ENCODE peak calls at places on chromosomes 3 and 15, in four cellular contexts. U is fibroblast of the aortic adventitia, C is left ventricle myocardium inferior, K is mammary epithelial cell. X is an unnamed sample.

GRCh38 chr3:159761377-159761776 is 227.3 kb upstream of the IL12A start:
- DNase-seq in U (peak), K (no peak), C (peak), X (peak)

GRCh38 chr3:180624714-180625113 is 22.8 kb downstream of the TTC14 start:
- DNase-seq in C (no peak), K (no peak), U (no peak), X (no peak)

GRCh38 chr3:9704343-9705322 is 1.0 kb downstream of the CPNE9 start:
- DNase-seq in K (no peak), U (peak), C (peak), X (no peak)

GRCh38 chr3:136110481-136110880 is 85.7 kb downstream of the MSL2 start:
- DNase-seq in U (no peak), C (no peak), K (no peak), X (no peak)

GRCh38 chr15:43975326-43975725 is 148.5 kb downstream of the WDR76 start:
- DNase-seq in C (no peak), K (no peak), U (no peak), X (no peak)

GRCh38 chr3:25410703-25411102 is 17.4 kb upstream of the RARB start:
- DNase-seq in U (no peak), C (no peak), K (no peak), X (no peak)

GRCh38 chr3:51708216-51708845 is 1.5 kb downstream of the GRM2 start:
- DNase-seq in K (no peak), U (no peak), C (no peak), X (no peak)

GRCh38 chr15:48143856-48144255 is 23.1 kb downstream of the SLC24A5 start:
- DNase-seq in C (no peak), K (peak), U (peak), X (no peak)

GRCh38 chr3:131083190-131083863 is 56.6 kb downstream of the NEK11 start:
- DNase-seq in C (peak), K (no peak), U (peak), X (peak)

GRCh38 chr3:110576962-110577361 is 494.7 kb upstream of the NECTIN3 start:
- DNase-seq in K (peak), U (peak), C (no peak), X (peak)

GRCh38 chr3:30161370-30161769 is 445.0 kb upstream of the TGFBR2 start:
- DNase-seq in K (no peak), U (peak), C (no peak), X (peak)

GRCh38 chr3:60013241-60013640 is 963.4 kb upstream of the CFAP20DC start:
- DNase-seq in K (no peak), U (no peak), C (no peak), X (no peak)

GRCh38 chr15:97235285-97235985 is 725.1 kb upstream of the ARRDC4 start:
- DNase-seq in U (peak), C (peak), K (peak), X (peak)

GRCh38 chr3:187794731-187795130 is 49.5 kb upstream of the BCL6 start:
- DNase-seq in C (no peak), K (no peak), U (no peak), X (no peak)

GRCh38 chr15:99009741-99010370 is 2.3 kb upstream of the PGPEP1L start:
- DNase-seq in C (no peak), K (no peak), U (no peak), X (no peak)

GRCh38 chr3:141414141-141414689 is 45.9 kb downstream of the ZBTB38 start:
- DNase-seq in C (no peak), K (no peak), U (peak), X (peak)

GRCh38 chr15:75195122-75195765 is 6.4 kb upstream of the C15orf39 start:
- DNase-seq in U (no peak), C (no peak), K (no peak), X (no peak)

GRCh38 chr15:63221346-63221745 is 31.9 kb downstream of the RAB8B start:
- DNase-seq in C (peak), U (peak), K (no peak), X (no peak)

GRCh38 chr3:143209715-143210059 is 90.1 kb downstream of the CHST2 start:
- DNase-seq in C (no peak), U (no peak), K (no peak), X (no peak)

GRCh38 chr3:46700772-46701171 is 420 bp upstream of the TMIE start:
- DNase-seq in U (no peak), C (peak), K (no peak), X (no peak)

GRCh38 chr15:101561584-101561906 is 72.0 kb upstream of the PCSK6 start:
- DNase-seq in C (no peak), U (no peak), K (no peak), X (no peak)

GRCh38 chr3:140128217-140129137 is 193.5 kb downstream of the CLSTN2 start:
- DNase-seq in K (peak), C (peak), U (peak), X (no peak)

GRCh38 chr15:39594056-39594763 is 13.3 kb downstream of the THBS1 start:
- DNase-seq in C (no peak), U (peak), K (peak), X (peak)

GRCh38 chr3:9947025-9947995 is 4.9 kb downstream of the PRRT3 start:
- DNase-seq in K (peak), U (peak), C (peak), X (peak)

GRCh38 chr15:74316116-74316515 is 51.3 kb downstream of the CYP11A1 start:
- DNase-seq in U (no peak), K (no peak), C (peak), X (no peak)

GRCh38 chr3:190458040-190458439 is 8.3 kb upstream of the TMEM207 start:
- DNase-seq in K (peak), U (peak), C (no peak), X (no peak)

GRCh38 chr3:127105996-127106855 is 86.7 kb upstream of the PRR23E start:
- DNase-seq in K (no peak), U (no peak), C (no peak), X (no peak)

GRCh38 chr3:33869977-33870376 is 71.5 kb downstream of the PDCD6IP start:
- DNase-seq in K (no peak), U (no peak), C (no peak), X (no peak)

GRCh38 chr3:108416111-108416869 is 94.1 kb downstream of the MYH15 start:
- DNase-seq in K (no peak), U (no peak), C (no peak), X (no peak)

GRCh38 chr3:183435701-183436100 is 7.3 kb upstream of the MCF2L2 start:
- DNase-seq in C (no peak), U (no peak), K (no peak), X (no peak)

GRCh38 chr3:187567741-187568140 is 102.5 kb downstream of the SST start:
- DNase-seq in C (no peak), U (peak), K (peak), X (peak)

GRCh38 chr3:65665922-65666321 is 372.8 kb downstream of the MAGI1 start:
- DNase-seq in U (no peak), C (no peak), K (peak), X (peak)

GRCh38 chr3:87069963-87070362 is 79.0 kb upstream of the VGLL3 start:
- DNase-seq in C (no peak), K (no peak), U (no peak), X (no peak)

GRCh38 chr3:128554465-128555097 is 61.6 kb upstream of the GATA2 start:
- DNase-seq in C (no peak), K (no peak), U (no peak), X (no peak)

GRCh38 chr3:128554100-128554464 is 61.1 kb upstream of the GATA2 start:
- DNase-seq in C (no peak), U (peak), K (peak), X (peak)

GRCh38 chr3:128556384-128556783 is 63.4 kb upstream of the GATA2 start:
- DNase-seq in K (no peak), C (no peak), U (no peak), X (no peak)

GRCh38 chr3:128555881-128556280 is 62.9 kb upstream of the GATA2 start:
- DNase-seq in U (no peak), K (no peak), C (no peak), X (no peak)

GRCh38 chr3:128555098-128555825 is 62.3 kb upstream of the GATA2 start:
- DNase-seq in K (no peak), U (no peak), C (peak), X (no peak)
- H3K4me3 ChIP-seq in K (no peak), U (no peak), C (peak), X (no peak)

DNA sequence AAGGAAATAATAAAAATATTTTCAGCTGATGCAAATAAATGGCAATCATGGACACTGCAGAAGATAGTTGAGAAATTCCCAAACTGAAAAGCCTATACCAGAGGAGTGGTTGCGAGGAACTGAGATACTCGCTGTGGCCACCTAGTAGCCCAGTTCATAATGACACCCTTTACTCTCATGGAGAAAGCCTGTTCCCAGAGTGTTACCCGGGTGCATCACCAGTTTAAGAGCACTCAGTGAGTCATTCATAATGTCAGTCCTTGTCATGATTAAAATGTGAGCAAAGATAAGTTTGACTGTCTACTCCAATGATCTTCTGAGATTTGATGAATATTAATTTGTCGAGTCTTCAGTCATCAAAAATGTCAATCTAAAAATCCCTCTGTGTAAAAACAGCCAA is 138.4 kb upstream of the LRRC3B start:
- DNase-seq in C (no peak), K (no peak), U (no peak), X (no peak)
- TF ChIP-seq CTCF in C (no peak), K (no peak), U (no peak), X (no peak)

GRCh38 chr15:22925875-22926274 is 54.3 kb downstream of the CYFIP1 start:
- DNase-seq in U (no peak), K (no peak), C (no peak), X (no peak)

GRCh38 chr15:22933641-22934061 is 46.5 kb downstream of the CYFIP1 start:
- DNase-seq in K (no peak), U (no peak), C (no peak), X (peak)

GRCh38 chr15:22927761-22928160 is 52.4 kb downstream of the CYFIP1 start:
- DNase-seq in U (no peak), K (no peak), C (no peak), X (no peak)

GRCh38 chr15:22931784-22932536 is 48.2 kb downstream of the CYFIP1 start:
- DNase-seq in K (no peak), U (no peak), C (no peak), X (no peak)

GRCh38 chr15:22930782-22931484 is 49.2 kb downstream of the CYFIP1 start:
- DNase-seq in C (peak), K (peak), U (no peak), X (no peak)
- H3K4me3 ChIP-seq in C (no peak), K (no peak), U (no peak), X (no peak)

GRCh38 chr3:41866298-41866697 is 95.6 kb downstream of the ULK4 start:
- DNase-seq in K (no peak), U (no peak), C (no peak), X (no peak)

GRCh38 chr3:41867533-41867932 is 94.4 kb downstream of the ULK4 start:
- DNase-seq in U (no peak), C (no peak), K (no peak), X (no peak)

DNA sequence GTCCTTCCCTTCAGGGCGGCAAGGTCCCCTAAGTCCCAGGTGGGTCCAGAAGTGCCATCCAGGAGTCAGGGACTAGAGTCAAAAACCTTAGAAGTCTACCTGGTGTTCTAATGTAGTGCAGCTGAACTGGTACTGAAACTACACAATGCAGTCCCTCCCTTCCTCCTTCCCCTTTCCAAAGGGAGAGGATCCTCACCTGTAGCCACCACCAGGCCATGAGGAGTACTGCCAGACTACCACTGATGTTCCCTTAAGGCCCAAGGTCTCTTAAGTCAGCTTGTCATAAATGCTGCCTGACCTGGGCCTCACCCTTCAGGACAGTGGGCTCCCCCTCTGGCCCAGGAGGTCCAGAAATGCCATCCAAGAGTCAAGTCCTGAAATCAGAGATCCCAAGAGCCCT is 98.9 kb downstream of the ULK4 start:
- DNase-seq in K (peak), C (no peak), U (no peak), X (no peak)
- TF ChIP-seq CTCF in K (no peak), C (no peak), U (peak), X (no peak)

GRCh38 chr15:57591237-57591821 is 375 bp upstream of the MYZAP start:
- DNase-seq in K (no peak), C (no peak), U (no peak), X (no peak)
- H3K4me3 ChIP-seq in K (peak), C (peak), U (peak), X (peak)

DNA sequence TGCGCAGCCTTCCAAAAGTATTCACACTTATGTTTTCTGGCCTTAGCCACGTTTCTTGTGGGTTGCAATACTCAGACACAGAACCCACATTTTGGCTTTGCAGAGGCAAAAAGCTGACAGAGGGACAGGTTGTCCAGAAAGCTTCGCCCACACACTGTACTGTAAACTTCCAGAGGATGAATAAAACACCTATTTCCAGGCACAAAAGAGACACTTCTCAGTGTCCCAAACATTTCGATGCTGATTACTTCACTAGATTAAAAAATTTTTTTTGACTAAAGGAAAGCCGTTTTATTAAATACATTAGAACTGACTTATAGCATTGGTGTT is 28.0 kb upstream of the KCTD6 start:
- DNase-seq in C (no peak), U (no peak), K (no peak), X (no peak)
- TF ChIP-seq CTCF in C (no peak), U (no peak), K (no peak), X (no peak)

GRCh38 chr3:50365842-50366220 is 6.5 kb upstream of the TMEM115 start:
- DNase-seq in C (no peak), U (no peak), K (no peak), X (no peak)
- H3K4me3 ChIP-seq in C (peak), U (no peak), K (peak), X (no peak)